ENCODE peak calls at places on chromosome 18, in nine cellular contexts. B, U, H, D, K, M, J, R and F are unnamed samples.

GRCh38 chr18:32048507-32049091 is 30.0 kb downstream of the RNF125 start:
- DNase-seq in H (no peak), D (peak; percentile 78), K (no peak), M (no peak), J (no peak), B (peak; percentile 33), U (no peak), R (no peak), F (no peak)

GRCh38 chr18:75374466-75374865 is 53.0 kb downstream of the SMIM21 start:
- DNase-seq in U (no peak), D (no peak), J (no peak), B (no peak), M (no peak), K (no peak), H (no peak), R (no peak), F (no peak)

GRCh38 chr18:58533771-58534170 is 95.1 kb downstream of the ALPK2 start:
- DNase-seq in M (no peak), J (no peak), B (no peak), H (no peak), U (no peak), D (no peak), K (no peak), R (no peak), F (no peak)

GRCh38 chr18:61727241-61727640 is 165.6 kb downstream of the RNF152 start:
- DNase-seq in U (no peak), K (no peak), H (no peak), J (no peak), D (peak; percentile 29), R (no peak), M (no peak), B (peak; percentile 72), F (no peak)

GRCh38 chr18:44733069-44733753 is 52.5 kb downstream of the SETBP1 start:
- DNase-seq in B (peak; percentile 78), R (no peak), J (no peak), D (peak; percentile 79), H (no peak), M (no peak), K (no peak), U (no peak), F (peak; percentile 10)

GRCh38 chr18:11567391-11567790 is 42.0 kb upstream of the SLC35G4 start:
- DNase-seq in U (no peak), M (no peak), J (no peak), B (no peak), R (no peak), D (no peak), K (no peak), H (no peak), F (no peak)

GRCh38 chr18:49321271-49321670 is 139.2 kb downstream of the DYM start:
- DNase-seq in J (no peak), D (peak; percentile 7), R (no peak), H (no peak), K (no peak), U (no peak), B (no peak), M (no peak), F (no peak)

GRCh38 chr18:39840406-39840805 is 2114.6 kb upstream of the PIK3C3 start:
- DNase-seq in H (no peak), B (peak; percentile 96), D (peak; percentile 14), J (no peak), U (no peak), K (no peak), R (no peak), M (no peak), F (no peak)

GRCh38 chr18:11504962-11505361 is 104.4 kb upstream of the SLC35G4 start:
- DNase-seq in H (no peak), U (no peak), M (no peak), B (no peak), R (no peak), K (no peak), J (no peak), D (no peak), F (no peak)

GRCh38 chr18:66124394-66124793 is 373.6 kb downstream of the CDH7 start:
- DNase-seq in R (no peak), J (no peak), M (no peak), H (no peak), D (no peak), U (no peak), K (no peak), B (no peak), F (no peak)

GRCh38 chr18:79489048-79489899 is 93.5 kb downstream of the NFATC1 start:
- DNase-seq in U (no peak), R (no peak), D (no peak), M (no peak), H (no peak), K (no peak), B (no peak), J (no peak), F (no peak)

GRCh38 chr18:31275722-31276463 is 42.1 kb upstream of the DSG1 start:
- DNase-seq in B (no peak), R (no peak), U (no peak), K (no peak), J (peak; percentile 73), H (no peak), D (no peak), M (no peak), F (peak; percentile 35)

GRCh38 chr18:26036635-26037034 is 53.8 kb downstream of the SS18 start:
- DNase-seq in M (no peak), R (no peak), U (no peak), K (no peak), J (no peak), B (no peak), D (no peak), H (no peak), F (no peak)

GRCh38 chr18:62999921-63000320 is 284.6 kb downstream of the PHLPP1 start:
- DNase-seq in K (no peak), J (no peak), U (no peak), M (no peak), D (no peak), B (no peak), H (no peak), R (no peak), F (no peak)

GRCh38 chr18:3156325-3156640 is 63.5 kb downstream of the MYOM1 start:
- DNase-seq in M (no peak), B (no peak), U (no peak), R (no peak), K (no peak), D (no peak), H (no peak), J (no peak), F (no peak)

GRCh38 chr18:2651981-2652380 is 3.5 kb upstream of the SMCHD1 start:
- DNase-seq in U (no peak), M (no peak), H (no peak), J (no peak), D (peak; percentile 90), R (no peak), K (no peak), B (no peak), F (no peak)